ENCODE peak calls at places on chromosome 12, in eight cellular contexts. B, N, X, L, S, Z, E and J are unnamed samples.
A peak's percentile ranks its signal among the peaks of the same experiment; 100 is the strongest.

GRCh38 chr12:2288001-2288400 is 235.2 kb downstream of the CACNA1C start:
- DNase-seq in B (no peak), N (peak; percentile 65), X (peak; percentile 35), L (peak; percentile 74), S (no peak), Z (no peak), E (no peak), J (peak; percentile 56)

GRCh38 chr12:6280053-6280469 is 30.4 kb upstream of the PLEKHG6 start:
- DNase-seq in B (peak; percentile 93), N (peak; percentile 93), X (no peak), L (peak; percentile 93), S (peak; percentile 59), Z (peak; percentile 95), E (peak; percentile 70), J (peak; percentile 93)

GRCh38 chr12:85036736-85037135 is 585 bp downstream of the LRRIQ1 start:
- DNase-seq in B (no peak), N (no peak), X (no peak), L (no peak), S (no peak), Z (no peak), E (no peak), J (no peak)

GRCh38 chr12:124774054-124774461 is 89.6 kb downstream of the SCARB1 start:
- DNase-seq in B (no peak), N (peak; percentile 77), X (no peak), L (no peak), S (no peak), Z (no peak), E (no peak), J (peak; percentile 68)

GRCh38 chr12:113818833-113819232 is 147.3 kb downstream of the RBM19 start:
- DNase-seq in B (no peak), N (no peak), X (no peak), L (no peak), S (no peak), Z (peak; percentile 22), E (no peak), J (no peak)

GRCh38 chr12:130952545-130952954 is 1.2 kb upstream of the ADGRD1 start:
- DNase-seq in B (no peak), N (no peak), X (peak; percentile 63), L (no peak), S (no peak), Z (no peak), E (no peak), J (no peak)

GRCh38 chr12:56188116-56188785 is 1.0 kb downstream of the SMARCC2 start:
- DNase-seq in B (no peak), N (no peak), X (no peak), L (no peak), S (no peak), Z (no peak), E (no peak), J (no peak)

GRCh38 chr12:71846322-71846940 is 6.9 kb downstream of the TBC1D15 start:
- DNase-seq in B (peak; percentile 59), N (peak; percentile 57), X (no peak), L (peak; percentile 37), S (no peak), Z (peak; percentile 62), E (no peak), J (peak; percentile 54)

GRCh38 chr12:114392909-114393308 is 13.0 kb downstream of the TBX5 start:
- DNase-seq in B (no peak), N (no peak), X (no peak), L (no peak), S (peak; percentile 47), Z (no peak), E (no peak), J (no peak)

GRCh38 chr12:3117144-3117581 is 40.0 kb downstream of the TSPAN9 start:
- DNase-seq in B (peak; percentile 54), N (peak; percentile 88), X (no peak), L (peak; percentile 65), S (peak; percentile 63), Z (peak; percentile 37), E (no peak), J (peak; percentile 45)

GRCh38 chr12:46073321-46073720 is 82.9 kb upstream of the SCAF11 start:
- DNase-seq in B (no peak), N (no peak), X (no peak), L (peak; percentile 16), S (no peak), Z (no peak), E (no peak), J (no peak)

GRCh38 chr12:27751386-27752047 is 28.5 kb upstream of the KLHL42 start:
- DNase-seq in B (peak; percentile 95), N (no peak), X (peak; percentile 53), L (no peak), S (no peak), Z (peak; percentile 99), E (peak; percentile 56), J (no peak)

GRCh38 chr12:24759155-24759554 is 189.7 kb downstream of the BCAT1 start:
- DNase-seq in B (peak; percentile 61), N (peak; percentile 65), X (peak; percentile 56), L (peak; percentile 12), S (no peak), Z (no peak), E (no peak), J (peak; percentile 38)

GRCh38 chr12:51771008-51771407 is 77.5 kb downstream of the FIGNL2 start:
- DNase-seq in B (peak; percentile 8), N (no peak), X (no peak), L (peak; percentile 43), S (no peak), Z (no peak), E (no peak), J (peak; percentile 14)

GRCh38 chr12:12399161-12399560 is 42.3 kb downstream of the BORCS5 start:
- DNase-seq in B (no peak), N (no peak), X (no peak), L (no peak), S (no peak), Z (no peak), E (no peak), J (no peak)
- H3K4me3 ChIP-seq in B (no peak overlapping the region), N (no peak overlapping the region), X (no peak overlapping the region), L (no peak overlapping the region), S (no peak overlapping the region), Z (no peak overlapping the region), E (no peak overlapping the region), J (no peak overlapping the region)

GRCh38 chr12:109387425-109388166 is 39.9 kb downstream of the MYO1H start:
- DNase-seq in B (peak; percentile 27), N (peak; percentile 40), X (no peak), L (peak; percentile 33), S (no peak), Z (peak; percentile 61), E (peak; percentile 35), J (peak; percentile 53)
- TF ChIP-seq CTCF in B (peak; percentile 59), N (peak; percentile 52), X (peak; percentile 73), L (peak; percentile 51), S (no peak), Z (peak; percentile 77), E (no peak), J (peak; percentile 63)

DNA sequence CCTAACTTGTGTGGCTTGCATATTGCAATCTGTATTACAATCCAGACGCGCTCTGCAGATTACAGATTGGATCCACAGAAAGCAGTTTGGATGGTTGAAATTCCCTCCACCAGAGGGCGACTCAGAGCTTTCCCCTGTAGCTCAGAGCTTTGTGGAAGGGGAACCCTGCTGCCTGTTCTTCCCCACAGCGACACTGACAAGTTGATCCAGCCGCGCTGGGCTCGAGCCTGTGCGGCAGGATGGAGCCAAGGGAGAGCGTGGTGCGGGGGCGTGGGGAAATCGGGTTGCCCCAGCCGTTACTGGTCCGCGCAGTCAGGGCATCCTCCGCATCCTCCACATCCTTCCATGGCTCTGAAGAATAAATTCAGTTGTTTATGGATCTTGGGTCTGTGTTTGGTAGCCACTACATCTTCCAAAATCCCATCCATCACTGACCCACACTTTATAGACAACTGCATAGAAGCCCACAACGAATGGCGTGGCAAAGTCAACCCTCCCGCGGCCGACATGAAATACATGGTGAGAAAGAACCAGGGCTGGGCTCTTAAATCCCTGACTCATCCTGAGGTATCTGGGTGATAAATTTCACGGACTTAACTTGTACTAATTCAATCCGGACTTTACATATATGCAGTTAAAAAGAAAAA is at the start of gene GLIPR1L1:
- DNase-seq in B (peak; percentile 88), N (peak; percentile 90), X (peak; percentile 81), L (peak; percentile 92), S (peak; percentile 91), Z (peak; percentile 81), E (peak; percentile 87), J (peak; percentile 96)
- H3K4me3 ChIP-seq in B (peak within 1 kb of the TSS; percentile 53), N (peak within 1 kb of the TSS; percentile 67), X (no peak within 1 kb of the TSS), L (peak within 1 kb of the TSS; percentile 64), S (peak within 1 kb of the TSS; percentile 52), Z (no peak within 1 kb of the TSS), E (no peak within 1 kb of the TSS), J (peak within 1 kb of the TSS; percentile 72)

GRCh38 chr12:26121841-26122680 is 2.8 kb downstream of the BHLHE41 start:
- DNase-seq in B (peak; percentile 25), N (peak; percentile 15), X (no peak), L (peak; percentile 31), S (no peak), Z (peak; percentile 35), E (no peak), J (peak; percentile 20)
- TF ChIP-seq CTCF in B (no peak), N (no peak), X (no peak), L (no peak), S (no peak), Z (no peak), E (no peak), J (no peak)

DNA sequence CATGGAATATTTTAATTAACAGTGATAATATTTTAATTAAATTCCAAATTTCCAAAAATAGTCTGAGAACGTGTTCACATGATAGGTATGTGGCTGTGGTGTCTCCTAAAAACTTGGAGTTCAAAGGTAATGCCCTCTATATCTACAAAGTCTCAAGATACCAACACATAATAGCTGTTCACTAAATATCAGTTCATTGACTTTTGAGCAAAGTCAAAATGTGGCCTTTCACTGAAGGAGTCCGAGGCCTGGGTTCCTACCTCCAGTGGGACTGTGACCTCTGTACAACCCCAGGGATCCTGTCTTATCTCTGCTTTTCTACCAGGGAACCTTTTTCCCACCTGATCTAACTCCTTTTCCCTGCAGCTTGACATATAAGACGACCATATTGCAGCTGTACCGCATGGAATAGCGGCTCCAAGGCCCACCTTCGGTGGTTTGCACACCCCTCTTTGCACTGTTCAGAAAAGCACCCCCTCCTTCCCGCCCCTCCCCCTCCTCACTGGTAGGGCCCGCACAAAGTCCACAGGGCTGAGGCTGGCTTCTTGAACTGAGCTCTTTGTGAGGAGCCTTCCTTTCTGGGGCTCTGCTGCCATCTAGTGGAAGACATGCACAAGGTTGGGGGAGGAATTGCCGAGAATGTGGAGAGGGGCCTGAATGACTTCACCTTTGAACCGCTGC is 3.1 kb downstream of the CCND2 start:
- DNase-seq in B (peak; percentile 89), N (peak; percentile 88), X (peak; percentile 95), L (peak; percentile 77), S (peak; percentile 93), Z (peak; percentile 72), E (peak; percentile 79), J (peak; percentile 90)
- H3K4me3 ChIP-seq in B (peak overlapping the region; percentile 97), N (no peak overlapping the region), X (no peak overlapping the region), L (no peak overlapping the region), S (peak overlapping the region; percentile 93), Z (no peak overlapping the region), E (no peak overlapping the region), J (no peak overlapping the region)

GRCh38 chr12:126700115-126700514 is 1566.9 kb upstream of the TMEM132C start:
- DNase-seq in B (no peak), N (no peak), X (no peak), L (no peak), S (no peak), Z (no peak), E (no peak), J (no peak)

GRCh38 chr12:126708492-126708896 is 1558.5 kb upstream of the TMEM132C start:
- DNase-seq in B (no peak), N (peak; percentile 73), X (no peak), L (peak; percentile 67), S (no peak), Z (peak; percentile 7), E (no peak), J (peak; percentile 95)

GRCh38 chr12:126706300-126706699 is 1560.7 kb upstream of the TMEM132C start:
- DNase-seq in B (no peak), N (no peak), X (no peak), L (no peak), S (no peak), Z (peak; percentile 4), E (no peak), J (no peak)

GRCh38 chr12:126704609-126705008 is 1562.4 kb upstream of the TMEM132C start:
- DNase-seq in B (no peak), N (no peak), X (no peak), L (no peak), S (no peak), Z (peak; percentile 11), E (no peak), J (no peak)
- TF ChIP-seq CTCF in B (no peak), N (no peak), X (no peak), L (no peak), S (no peak), Z (peak; percentile 50), E (no peak), J (no peak)